ENCODE peak calls at places on chromosomes 7 and 10, in six cellular contexts. B is non-pigmented ciliary epithelial cell; U is activated T-cell treated with anti-CD3 and anti-CD28 coated beads, Interleukin-2, amount 50 U/mL, for 24 hours; S is NCI-H82; V is EL; O is HS-5. E is an unnamed sample.

GRCh38 chr7:502296-502695 is 17.4 kb downstream of the PDGFA start:
- DNase-seq in B (no peak), U (no peak), S (no peak), V (no peak), O (no peak), E (no peak)

GRCh38 chr7:35748348-35748747 is 52.5 kb upstream of the SEPTIN7 start:
- DNase-seq in B (no peak), U (no peak), S (no peak), V (peak), O (no peak), E (peak)

GRCh38 chr10:16640153-16640552 is 118.5 kb upstream of the C1QL3 start:
- DNase-seq in B (no peak), U (no peak), S (no peak), V (no peak), O (no peak), E (no peak)

GRCh38 chr7:116776610-116777289 is 85.6 kb upstream of the CAPZA2 start:
- DNase-seq in B (no peak), U (no peak), S (peak), V (peak), O (peak), E (peak)

GRCh38 chr7:115728518-115728917 is 302.0 kb downstream of the TFEC start:
- DNase-seq in B (no peak), U (no peak), S (peak), V (no peak), O (no peak), E (no peak)

GRCh38 chr10:767211-767610 is 77.7 kb upstream of the DIP2C start:
- DNase-seq in B (no peak), U (no peak), S (peak), V (no peak), O (no peak), E (no peak)

GRCh38 chr10:24249829-24250415 is 41.0 kb downstream of the KIAA1217 start:
- DNase-seq in B (no peak), U (no peak), S (no peak), V (no peak), O (no peak), E (no peak)

GRCh38 chr10:12181065-12181775 is 14.5 kb downstream of the NUDT5 start:
- DNase-seq in B (no peak), U (peak), S (no peak), V (peak), O (no peak), E (no peak)

GRCh38 chr10:45302573-45302972 is 12.8 kb downstream of the OR13A1 start:
- DNase-seq in B (no peak), U (no peak), S (no peak), V (no peak), O (no peak), E (no peak)

GRCh38 chr10:66625709-66626590 is 299.9 kb upstream of the LRRTM3 start:
- DNase-seq in B (no peak), U (no peak), S (no peak), V (no peak), O (no peak), E (no peak)

GRCh38 chr10:114519306-114519669 is 115.0 kb upstream of the AFAP1L2 start:
- DNase-seq in B (no peak), U (no peak), S (peak), V (peak), O (no peak), E (no peak)

GRCh38 chr7:1569440-1569832 is 396 bp downstream of the PSMG3 start:
- DNase-seq in B (no peak), U (no peak), S (no peak), V (no peak), O (no peak), E (no peak)

GRCh38 chr7:110891197-110891596 is 199.7 kb upstream of the LRRN3 start:
- DNase-seq in B (no peak), U (no peak), S (no peak), V (no peak), O (no peak), E (no peak)

GRCh38 chr10:27446091-27446918 is 57.8 kb upstream of the RAB18 start:
- DNase-seq in B (peak), U (no peak), S (peak), V (peak), O (peak), E (peak)

GRCh38 chr10:132651511-132652029 is 114.0 kb downstream of the INPP5A start:
- DNase-seq in B (no peak), U (no peak), S (no peak), V (no peak), O (no peak), E (no peak)

GRCh38 chr7:2301510-2301860 is 12.8 kb downstream of the SNX8 start:
- DNase-seq in B (no peak), U (no peak), S (no peak), V (no peak), O (no peak), E (no peak)

GRCh38 chr7:41110186-41110585 is 592.7 kb downstream of the INHBA start:
- DNase-seq in B (no peak), U (no peak), S (no peak), V (peak), O (peak), E (peak)

E was measured in IMR-90.